ENCODE peak calls at places on chromosomes 4 and X, in six cellular contexts. H is GM23248, L is ovary, O is K562, G is lung, Z is SJSA1. T is an unnamed sample.
A peak's percentile ranks its signal among the peaks of the same experiment; 100 is the strongest.

GRCh38 chrX:69153060-69153730 is 12.1 kb downstream of the PJA1 start:
- DNase-seq in G (no peak), Z (no peak), H (no peak), L (no peak), O (peak; percentile 12), T (no peak)

GRCh38 chr4:170497105-170497504 is 407.3 kb upstream of the AADAT start:
- DNase-seq in G (no peak), Z (peak; percentile 2), H (peak; percentile 13), L (no peak), O (no peak), T (no peak)

GRCh38 chrX:109872021-109872730 is 130.7 kb upstream of the TMEM164 start:
- DNase-seq in L (no peak), G (no peak), H (peak; percentile 27), Z (no peak), O (no peak), T (no peak)

GRCh38 chr4:84470204-84470785 is 28.8 kb downstream of the NKX6-1 start:
- DNase-seq in H (no peak), L (no peak), G (no peak), O (no peak), Z (no peak), T (peak; percentile 66)

GRCh38 chr4:2009651-2010233 is 968 bp upstream of the NELFA start:
- DNase-seq in O (no peak), Z (no peak), G (peak; percentile 59), H (peak; percentile 86), L (peak; percentile 72), T (peak; percentile 46)

GRCh38 chrX:12979011-12979629 is 4.2 kb downstream of the TMSB4X start:
- DNase-seq in O (no peak), Z (no peak), L (no peak), G (no peak), H (peak; percentile 29), T (no peak)

GRCh38 chr4:41079871-41080565 is 134.3 kb downstream of the APBB2 start:
- DNase-seq in L (no peak), Z (no peak), H (no peak), O (no peak), G (no peak), T (no peak)

GRCh38 chr4:2768921-2769336 is 12.8 kb upstream of the TNIP2 start:
- DNase-seq in L (no peak), H (no peak), O (no peak), Z (no peak), G (no peak), T (no peak)

GRCh38 chrX:113157496-113157895 is 316.9 kb upstream of the AMOT start:
- DNase-seq in L (no peak), H (no peak), G (no peak), Z (no peak), O (no peak), T (peak; percentile 56)

GRCh38 chr4:159010563-159011260 is 92.2 kb upstream of the RAPGEF2 start:
- DNase-seq in H (peak; percentile 85), L (peak; percentile 71), G (peak; percentile 78), Z (no peak), O (no peak), T (no peak)

GRCh38 chrX:65688403-65688881 is 21.0 kb downstream of the MSN start:
- DNase-seq in O (no peak), H (peak; percentile 78), G (no peak), L (no peak), Z (no peak), T (no peak)

GRCh38 chrX:15221321-15221720 is 48.6 kb downstream of the ASB9 start:
- DNase-seq in Z (peak; percentile 67), G (no peak), O (no peak), H (no peak), L (no peak), T (no peak)

GRCh38 chr4:34417160-34417559 is 1827.2 kb downstream of the ARAP2 start:
- DNase-seq in O (no peak), H (peak; percentile 33), G (no peak), Z (no peak), L (no peak), T (no peak)

GRCh38 chrX:64191281-64192010 is 14.1 kb downstream of the AMER1 start:
- DNase-seq in Z (no peak), H (no peak), L (no peak), G (no peak), O (no peak), T (no peak)

GRCh38 chr4:38889143-38889542 is 21.5 kb downstream of the FAM114A1 start:
- DNase-seq in H (peak; percentile 88), O (no peak), L (no peak), G (no peak), Z (peak; percentile 58), T (no peak)

GRCh38 chrX:2703991-2704369 is 12.9 kb downstream of the CD99 start:
- DNase-seq in H (peak; percentile 73), L (no peak), G (no peak), O (no peak), Z (no peak), T (peak; percentile 16)
- H3K4me1 ChIP-seq in H (peaks cover 55% of the 10 kb centered on the region), L (peaks cover 31% of the 10 kb centered on the region), G (peaks cover 50% of the 10 kb centered on the region), O (no peaks in the 10 kb centered on the region), Z (peaks cover 22% of the 10 kb centered on the region), T (peaks cover 48% of the 10 kb centered on the region)

GRCh38 chr4:71026086-71026485 is 32.6 kb downstream of the DCK start:
- DNase-seq in G (no peak), O (peak; percentile 43), L (no peak), H (peak; percentile 88), Z (peak; percentile 43), T (no peak)
- H3K36me3 ChIP-seq in G (peaks cover 2% of the 10 kb centered on the region), O (peaks cover 35% of the 10 kb centered on the region), L (no peaks in the 10 kb centered on the region), H (peaks cover 7% of the 10 kb centered on the region), Z (peaks cover 41% of the 10 kb centered on the region), T (peaks cover 80% of the 10 kb centered on the region)

DNA sequence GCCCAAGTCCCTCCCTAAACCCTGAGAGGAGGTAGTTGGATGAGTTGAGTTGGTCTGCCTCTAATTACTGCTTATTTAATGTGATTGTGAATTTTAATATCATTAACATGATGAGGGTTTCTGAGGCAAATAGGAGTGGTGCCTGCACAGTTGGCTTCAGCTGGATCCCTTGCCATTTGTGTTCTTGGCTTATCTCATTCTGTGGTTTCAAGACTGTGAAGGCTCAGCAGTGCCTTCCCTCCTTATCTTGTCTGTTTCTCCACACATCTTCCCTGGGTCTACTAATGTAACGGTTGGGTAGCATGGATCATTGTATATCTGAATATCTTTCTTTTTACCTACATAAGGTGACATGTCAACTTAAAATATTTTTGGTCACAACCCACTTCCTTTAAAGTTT is 1.6 kb upstream of the SLC10A4 start:
- DNase-seq in Z (no peak), H (no peak), G (no peak), L (no peak), O (peak; percentile 27), T (no peak)
- H3K4me1 ChIP-seq in Z (peaks cover 4% of the 10 kb centered on the region), H (peaks cover 4% of the 10 kb centered on the region), G (peaks cover 7% of the 10 kb centered on the region), L (peaks cover 7% of the 10 kb centered on the region), O (peaks cover 34% of the 10 kb centered on the region), T (no peaks in the 10 kb centered on the region)

GRCh38 chr4:53151489-53151788 is 214.4 kb downstream of the SCFD2 start:
- DNase-seq in Z (no peak), O (no peak), G (no peak), H (no peak), L (no peak), T (no peak)
- H3K36me3 ChIP-seq in Z (no peaks in the 10 kb centered on the region), O (no peaks in the 10 kb centered on the region), G (peaks cover 3% of the 10 kb centered on the region), H (no peaks in the 10 kb centered on the region), L (no peaks in the 10 kb centered on the region), T (no peaks in the 10 kb centered on the region)

DNA sequence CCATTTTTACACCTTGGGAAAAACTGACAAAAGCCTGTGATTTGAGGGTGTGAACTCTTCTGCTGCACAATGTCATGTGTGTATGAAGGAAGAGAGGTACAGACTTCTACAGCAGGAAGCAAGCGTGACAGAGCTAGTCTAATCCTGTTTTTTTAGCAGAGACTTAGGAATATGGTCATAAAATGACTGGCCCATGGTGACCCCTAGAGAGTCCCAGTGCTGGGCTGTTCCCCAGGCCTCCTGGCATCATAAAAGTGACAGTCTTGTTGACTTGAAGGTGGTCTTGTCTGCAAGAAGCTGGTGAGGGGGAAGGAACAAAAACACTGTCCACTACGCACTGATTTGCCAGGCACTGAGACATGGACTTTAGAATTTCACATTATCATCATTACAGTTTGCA is 62.8 kb downstream of the HADH start:
- DNase-seq in G (no peak), Z (no peak), O (no peak), L (no peak), H (no peak), T (no peak)
- H3K4me1 ChIP-seq in G (no peaks in the 10 kb centered on the region), Z (no peaks in the 10 kb centered on the region), O (no peaks in the 10 kb centered on the region), L (no peaks in the 10 kb centered on the region), H (no peaks in the 10 kb centered on the region), T (no peaks in the 10 kb centered on the region)

DNA sequence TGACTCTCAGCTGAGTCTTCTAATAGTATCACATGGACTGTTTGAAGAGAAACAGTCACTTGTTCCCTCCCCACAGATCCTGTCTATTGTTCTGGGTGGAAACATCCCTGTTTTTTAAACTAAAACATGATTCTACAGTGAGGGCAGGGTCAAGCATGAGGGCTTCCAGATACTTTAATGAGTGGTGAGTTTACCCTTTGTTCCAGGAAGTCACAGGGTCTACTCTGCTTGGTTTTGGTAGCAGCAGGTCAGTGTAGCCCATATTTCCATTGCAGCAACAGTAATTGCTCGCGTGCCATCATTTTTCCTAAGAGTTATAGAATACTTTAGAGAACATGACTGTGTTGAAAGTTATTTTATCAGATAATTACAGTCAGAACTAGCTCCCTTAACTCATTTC is 87.4 kb downstream of the ZNF732 start:
- DNase-seq in G (no peak), L (no peak), Z (no peak), H (no peak), O (no peak), T (no peak)
- H3K36me3 ChIP-seq in G (peaks cover 4% of the 10 kb centered on the region), L (no peaks in the 10 kb centered on the region), Z (no peaks in the 10 kb centered on the region), H (no peaks in the 10 kb centered on the region), O (no peaks in the 10 kb centered on the region), T (peaks cover 36% of the 10 kb centered on the region)

GRCh38 chrX:130083107-130083490 is 27.2 kb downstream of the ELF4 start:
- DNase-seq in O (peak; percentile 49), G (no peak), L (no peak), Z (peak; percentile 37), H (no peak), T (no peak)
- H3K4me1 ChIP-seq in O (peaks cover 62% of the 10 kb centered on the region), G (peaks cover 22% of the 10 kb centered on the region), L (peaks cover 6% of the 10 kb centered on the region), Z (peaks cover 64% of the 10 kb centered on the region), H (peaks cover 21% of the 10 kb centered on the region), T (peaks cover 64% of the 10 kb centered on the region)

GRCh38 chr4:88672987-88673386 is 24.6 kb downstream of the NAP1L5 start:
- DNase-seq in H (peak; percentile 54), G (no peak), Z (peak; percentile 26), O (peak; percentile 15), L (no peak), T (peak; percentile 71)

GRCh38 chr4:88675543-88675942 is 22.1 kb downstream of the NAP1L5 start:
- DNase-seq in L (no peak), H (no peak), O (no peak), Z (no peak), G (no peak), T (no peak)

GRCh38 chr4:88674989-88675388 is 22.6 kb downstream of the NAP1L5 start:
- DNase-seq in O (no peak), L (no peak), Z (no peak), H (peak; percentile 64), G (no peak), T (no peak)

GRCh38 chr4:88674565-88674964 is 23.1 kb downstream of the NAP1L5 start:
- DNase-seq in L (no peak), Z (no peak), H (peak; percentile 51), O (no peak), G (no peak), T (no peak)

GRCh38 chr4:88673886-88674285 is 23.7 kb downstream of the NAP1L5 start:
- DNase-seq in H (no peak), O (no peak), G (no peak), Z (no peak), L (no peak), T (no peak)
- H3K36me3 ChIP-seq in H (peaks cover 17% of the 10 kb centered on the region), O (peaks cover 3% of the 10 kb centered on the region), G (peaks cover 22% of the 10 kb centered on the region), Z (no peaks in the 10 kb centered on the region), L (no peaks in the 10 kb centered on the region), T (no peaks in the 10 kb centered on the region)

GRCh38 chr4:61211781-61212180 is 11.7 kb downstream of the ADGRL3 start:
- DNase-seq in H (no peak), G (no peak), L (no peak), Z (no peak), O (no peak), T (no peak)
- H3K4me1 ChIP-seq in H (no peaks in the 10 kb centered on the region), G (no peaks in the 10 kb centered on the region), L (no peaks in the 10 kb centered on the region), Z (no peaks in the 10 kb centered on the region), O (no peaks in the 10 kb centered on the region), T (no peaks in the 10 kb centered on the region)

T was measured in Karpas-422.